ENCODE peak calls at places on chromosome 9, in nine cellular contexts. A, F, T, K, X, H, J, N and Y are unnamed samples. For H3K9me3, the result is how much of the 10 kb centered on the place peaks cover.

GRCh38 chr9:126151031-126151670 is 175.5 kb upstream of the MVB12B start:
- DNase-seq in A (no peak), F (no peak), T (no peak), K (no peak), X (no peak), H (no peak), J (no peak), N (no peak), Y (no peak)

GRCh38 chr9:114004221-114004716 is 73.8 kb downstream of the AMBP start:
- DNase-seq in A (peak), F (no peak), T (no peak), K (no peak), X (no peak), H (no peak), J (no peak), N (no peak), Y (no peak)

GRCh38 chr9:36991516-36992134 is 42.4 kb downstream of the PAX5 start:
- DNase-seq in A (peak), F (peak), T (no peak), K (peak), X (peak), H (peak), J (peak), N (peak), Y (peak)

GRCh38 chr9:1050125-1050895 is at the start of gene DMRT2:
- DNase-seq in A (peak), F (no peak), T (no peak), K (peak), X (peak), H (peak), J (peak), N (no peak), Y (no peak)

GRCh38 chr9:19231126-19232035 is 888 bp downstream of the DENND4C start:
- DNase-seq in A (peak), F (no peak), T (peak), K (peak), X (peak), H (no peak), J (no peak), N (peak), Y (no peak)

GRCh38 chr9:3980771-3981170 is 319.1 kb downstream of the GLIS3 start:
- DNase-seq in A (no peak), F (no peak), T (no peak), K (no peak), X (no peak), H (no peak), J (no peak), N (peak), Y (no peak)

GRCh38 chr9:107137495-107138202 is 145.4 kb upstream of the RAD23B start:
- DNase-seq in A (peak), F (no peak), T (peak), K (peak), X (no peak), H (no peak), J (peak), N (peak), Y (no peak)

GRCh38 chr9:114735732-114736131 is 53.7 kb upstream of the TEX48 start:
- DNase-seq in A (peak), F (no peak), T (no peak), K (no peak), X (no peak), H (no peak), J (no peak), N (no peak), Y (no peak)

GRCh38 chr9:91896513-91897121 is 53.4 kb downstream of the ROR2 start:
- DNase-seq in A (no peak), F (no peak), T (peak), K (no peak), X (no peak), H (no peak), J (no peak), N (peak), Y (no peak)

GRCh38 chr9:125784286-125785049 is 37.3 kb downstream of the PBX3 start:
- DNase-seq in A (no peak), F (no peak), T (no peak), K (no peak), X (no peak), H (no peak), J (no peak), N (no peak), Y (no peak)

GRCh38 chr9:88433583-88434240 is 45.5 kb downstream of the SPIN1 start:
- DNase-seq in A (no peak), F (no peak), T (no peak), K (peak), X (no peak), H (no peak), J (no peak), N (no peak), Y (no peak)

GRCh38 chr9:93183663-93184438 is at the start of gene WNK2:
- DNase-seq in A (no peak), F (peak), T (peak), K (peak), X (peak), H (peak), J (no peak), N (peak), Y (no peak)

GRCh38 chr9:107177243-107177839 is 105.7 kb upstream of the RAD23B start:
- DNase-seq in A (no peak), F (no peak), T (no peak), K (no peak), X (no peak), H (no peak), J (no peak), N (no peak), Y (no peak)

GRCh38 chr9:130450344-130451003 is 5.7 kb downstream of the ASS1 start:
- DNase-seq in A (no peak), F (no peak), T (peak), K (no peak), X (no peak), H (no peak), J (no peak), N (no peak), Y (no peak)

GRCh38 chr9:117134826-117135411 is 279.9 kb downstream of the ASTN2 start:
- DNase-seq in A (no peak), F (no peak), T (no peak), K (no peak), X (no peak), H (no peak), J (no peak), N (no peak), Y (no peak)

GRCh38 chr9:91886433-91887031 is 63.5 kb downstream of the ROR2 start:
- DNase-seq in A (no peak), F (no peak), T (no peak), K (no peak), X (no peak), H (peak), J (no peak), N (peak), Y (no peak)

GRCh38 chr9:97979778-97980478 is 3.2 kb upstream of the ANP32B start:
- DNase-seq in A (no peak), F (no peak), T (no peak), K (no peak), X (no peak), H (no peak), J (no peak), N (no peak), Y (no peak)

GRCh38 chr9:98913705-98914104 is 30.0 kb upstream of the COL15A1 start:
- DNase-seq in A (no peak), F (no peak), T (no peak), K (no peak), X (no peak), H (no peak), J (no peak), N (no peak), Y (no peak)

GRCh38 chr9:69324549-69325401 is at the start of gene ENTREP1:
- DNase-seq in A (peak), F (peak), T (peak), K (peak), X (peak), H (peak), J (peak), N (peak), Y (no peak)

GRCh38 chr9:38205279-38205678 is 136.3 kb upstream of the SHB start:
- DNase-seq in A (no peak), F (peak), T (no peak), K (no peak), X (no peak), H (no peak), J (no peak), N (no peak), Y (no peak)

GRCh38 chr9:79489241-79490000 is 82.3 kb upstream of the TLE4 start:
- DNase-seq in A (no peak), F (no peak), T (peak), K (peak), X (peak), H (peak), J (no peak), N (peak), Y (no peak)

GRCh38 chr9:135038331-135038730 is 49.1 kb upstream of the OLFM1 start:
- DNase-seq in A (no peak), F (no peak), T (no peak), K (no peak), X (no peak), H (no peak), J (no peak), N (no peak), Y (no peak)

GRCh38 chr9:131608469-131609115 is 63.3 kb downstream of the PRRT1B start:
- DNase-seq in A (peak), F (peak), T (peak), K (peak), X (peak), H (peak), J (peak), N (peak), Y (peak)

GRCh38 chr9:116000748-116001329 is 152.8 kb upstream of the PAPPA start:
- DNase-seq in A (peak), F (no peak), T (peak), K (peak), X (no peak), H (no peak), J (peak), N (peak), Y (no peak)

GRCh38 chr9:137593176-137593575 is 2.9 kb upstream of the ZMYND19 start:
- DNase-seq in A (no peak), F (no peak), T (no peak), K (no peak), X (peak), H (no peak), J (no peak), N (no peak), Y (no peak)

GRCh38 chr9:22913026-22913425 is 466.4 kb downstream of the DMRTA1 start:
- DNase-seq in A (no peak), F (no peak), T (no peak), K (no peak), X (no peak), H (no peak), J (no peak), N (no peak), Y (no peak)

GRCh38 chr9:130713286-130713975 is 19.9 kb downstream of the EXOSC2 start:
- DNase-seq in A (peak), F (no peak), T (peak), K (no peak), X (peak), H (no peak), J (no peak), N (no peak), Y (no peak)

GRCh38 chr9:136939431-136939995 is 5.0 kb downstream of the FBXW5 start:
- DNase-seq in A (no peak), F (no peak), T (no peak), K (no peak), X (no peak), H (no peak), J (no peak), N (no peak), Y (no peak)

GRCh38 chr9:70049672-70050271 is 6.1 kb downstream of the MAMDC2 start:
- DNase-seq in A (no peak), F (peak), T (peak), K (no peak), X (peak), H (no peak), J (no peak), N (no peak), Y (no peak)

GRCh38 chr9:22446589-22446949 is at the start of gene DMRTA1:
- DNase-seq in A (peak), F (peak), T (peak), K (peak), X (peak), H (peak), J (no peak), N (peak), Y (no peak)

GRCh38 chr9:93864029-93864428 is 91.1 kb downstream of the BARX1 start:
- DNase-seq in A (no peak), F (no peak), T (peak), K (no peak), X (no peak), H (no peak), J (no peak), N (no peak), Y (no peak)

GRCh38 chr9:128409450-128409849 is 11.2 kb upstream of the CERCAM start:
- DNase-seq in A (no peak), F (no peak), T (no peak), K (no peak), X (peak), H (no peak), J (no peak), N (no peak), Y (no peak)
- H3K4me2 ChIP-seq in A (no peak), F (no peak), T (no peak), K (no peak), X (no peak), H (no peak), J (no peak), N (peak), Y (no peak)

DNA sequence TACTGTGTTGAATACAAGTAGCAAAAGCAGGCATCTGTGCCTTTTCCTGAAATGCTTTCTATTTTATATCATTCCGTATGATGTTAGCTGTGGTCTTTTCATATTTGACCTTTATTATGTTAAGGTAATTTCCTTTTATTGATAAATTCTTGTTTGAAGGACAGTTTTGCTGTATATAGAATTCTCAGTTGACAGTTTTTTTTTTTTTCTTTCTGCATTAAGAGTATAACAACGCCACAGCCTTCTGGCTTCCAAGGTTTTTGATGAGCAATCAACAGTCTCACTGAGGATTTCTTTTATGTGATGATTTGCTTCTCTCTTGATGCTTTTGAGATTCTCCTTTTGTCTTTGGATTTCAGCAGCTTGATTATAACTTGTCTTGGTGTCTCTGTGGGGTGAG is 23.6 kb downstream of the ZNF483 start:
- DNase-seq in A (no peak), F (no peak), T (no peak), K (no peak), X (no peak), H (no peak), J (no peak), N (no peak), Y (no peak)
- H3K9me3 ChIP-seq in A (under half), F (half or more), T (under half), K (half or more), X (under half), H (under half), J (under half), N (half or more), Y (under half)

GRCh38 chr9:129384887-129385614 is 207.0 kb upstream of the IER5L start:
- DNase-seq in A (no peak), F (no peak), T (no peak), K (no peak), X (peak), H (no peak), J (no peak), N (no peak), Y (no peak)

GRCh38 chr9:129386812-129387177 is 208.7 kb upstream of the IER5L start:
- DNase-seq in A (no peak), F (no peak), T (no peak), K (no peak), X (no peak), H (no peak), J (no peak), N (no peak), Y (no peak)

GRCh38 chr9:129384138-129384886 is 206.3 kb upstream of the IER5L start:
- DNase-seq in A (no peak), F (no peak), T (no peak), K (no peak), X (peak), H (no peak), J (no peak), N (no peak), Y (no peak)

GRCh38 chr9:129383415-129384088 is 205.5 kb upstream of the IER5L start:
- DNase-seq in A (peak), F (peak), T (peak), K (no peak), X (peak), H (peak), J (no peak), N (peak), Y (peak)

GRCh38 chr9:129385615-129385934 is 207.5 kb upstream of the IER5L start:
- DNase-seq in A (no peak), F (no peak), T (no peak), K (no peak), X (no peak), H (no peak), J (no peak), N (no peak), Y (no peak)
- H3K4me2 ChIP-seq in A (no peak), F (no peak), T (no peak), K (no peak), X (no peak), H (no peak), J (peak), N (no peak), Y (no peak)

DNA sequence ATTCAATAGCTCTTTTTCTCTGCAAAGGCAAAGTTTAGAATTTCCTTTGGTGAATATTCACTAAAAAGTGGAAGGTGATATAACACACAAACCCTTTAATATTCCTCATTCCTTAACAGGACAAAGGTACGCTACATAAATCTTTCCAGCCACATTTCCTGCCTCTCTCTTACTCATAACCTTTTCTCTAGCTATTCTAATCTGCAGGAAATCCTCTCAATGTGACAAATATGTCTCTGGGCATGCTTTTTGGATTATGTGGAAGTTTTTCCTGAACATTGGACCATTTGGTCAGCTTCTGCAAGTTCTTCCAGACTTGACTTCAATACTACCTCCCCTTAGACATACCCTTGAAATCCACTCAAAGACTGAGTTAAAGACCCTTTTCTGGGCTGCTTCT is 186.3 kb upstream of the TUSC1 start:
- DNase-seq in A (peak), F (no peak), T (no peak), K (no peak), X (no peak), H (no peak), J (no peak), N (no peak), Y (no peak)
- H3K9me3 ChIP-seq in A (under half), F (under half), T (under half), K (under half), X (under half), H (under half), J (under half), N (under half), Y (under half)

GRCh38 chr9:87152206-87152605 is 204.9 kb upstream of the GAS1 start:
- DNase-seq in A (no peak), F (no peak), T (no peak), K (no peak), X (no peak), H (no peak), J (no peak), N (no peak), Y (no peak)

GRCh38 chr9:87160148-87161107 is 213.1 kb upstream of the GAS1 start:
- DNase-seq in A (no peak), F (no peak), T (no peak), K (no peak), X (no peak), H (no peak), J (no peak), N (no peak), Y (no peak)

GRCh38 chr9:87156247-87156646 is 208.9 kb upstream of the GAS1 start:
- DNase-seq in A (no peak), F (no peak), T (no peak), K (no peak), X (no peak), H (no peak), J (no peak), N (no peak), Y (no peak)

GRCh38 chr9:87158779-87159178 is 211.5 kb upstream of the GAS1 start:
- DNase-seq in A (no peak), F (no peak), T (no peak), K (no peak), X (no peak), H (no peak), J (no peak), N (no peak), Y (no peak)

GRCh38 chr9:87157366-87158031 is 210.2 kb upstream of the GAS1 start:
- DNase-seq in A (no peak), F (no peak), T (no peak), K (no peak), X (peak), H (no peak), J (no peak), N (no peak), Y (no peak)
- H3K4me2 ChIP-seq in A (no peak), F (no peak), T (no peak), K (no peak), X (peak), H (no peak), J (no peak), N (no peak), Y (peak)

DNA sequence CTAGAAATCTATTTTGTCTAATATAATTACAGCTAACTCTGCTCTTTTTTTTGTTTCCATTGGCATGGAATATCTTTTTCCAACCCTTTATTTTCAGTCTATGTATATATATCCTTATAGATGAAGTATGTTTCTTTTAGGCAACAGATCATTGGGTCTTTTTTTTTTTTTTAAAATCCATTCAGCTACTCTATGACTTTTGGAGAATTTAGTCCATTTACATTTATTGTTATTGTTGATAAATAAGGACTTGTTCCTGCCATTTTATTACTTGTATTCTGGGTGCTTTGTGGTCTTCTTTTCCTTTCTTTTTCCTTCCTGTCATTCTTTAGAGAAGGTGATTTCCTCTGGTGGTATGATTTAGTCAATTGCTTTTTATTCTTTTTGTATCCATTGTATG is 296.8 kb downstream of the SMARCA2 start:
- DNase-seq in A (no peak), F (no peak), T (no peak), K (no peak), X (no peak), H (no peak), J (no peak), N (no peak), Y (no peak)
- H3K9me3 ChIP-seq in A (under half), F (under half), T (under half), K (under half), X (under half), H (under half), J (under half), N (under half), Y (under half)

GRCh38 chr9:133182151-133182550 is 18.4 kb upstream of the GBGT1 start:
- DNase-seq in A (no peak), F (no peak), T (no peak), K (no peak), X (peak), H (no peak), J (no peak), N (no peak), Y (no peak)
- H3K4me2 ChIP-seq in A (no peak), F (no peak), T (no peak), K (no peak), X (no peak), H (no peak), J (no peak), N (no peak), Y (no peak)